ENCODE peak calls at places on chromosome 13, in five cellular contexts. F is NB4, G is uterus, B is upper lobe of left lung, J is GM12878. T is an unnamed sample.

GRCh38 chr13:111187879-111188643 is 73.0 kb downstream of the ARHGEF7 start:
- DNase-seq in F (peak), G (no peak), B (no peak), J (no peak), T (no peak)

GRCh38 chr13:46516624-46517318 is 36.2 kb upstream of the LRCH1 start:
- DNase-seq in F (no peak), G (no peak), B (no peak), J (no peak), T (no peak)

GRCh38 chr13:109657395-109657794 is 129.0 kb downstream of the IRS2 start:
- DNase-seq in F (no peak), G (no peak), B (no peak), J (no peak), T (no peak)

GRCh38 chr13:51721485-51721884 is 82.5 kb downstream of the DHRS12 start:
- DNase-seq in F (no peak), G (peak), B (no peak), J (peak), T (no peak)

GRCh38 chr13:60268203-60268555 is 104.5 kb upstream of the DIAPH3 start:
- DNase-seq in F (no peak), G (no peak), B (no peak), J (no peak), T (no peak)

GRCh38 chr13:38763446-38764381 is 76.8 kb downstream of the FREM2 start:
- DNase-seq in F (peak), G (no peak), B (peak), J (no peak), T (no peak)

GRCh38 chr13:110748271-110748670 is 34.8 kb downstream of the ING1 start:
- DNase-seq in F (no peak), G (no peak), B (no peak), J (no peak), T (no peak)

GRCh38 chr13:73767191-73767741 is 366.9 kb downstream of the KLF12 start:
- DNase-seq in F (no peak), G (no peak), B (no peak), J (no peak), T (no peak)

GRCh38 chr13:77136902-77137420 is 110.0 kb upstream of the FBXL3 start:
- DNase-seq in F (no peak), G (no peak), B (no peak), J (no peak), T (no peak)

GRCh38 chr13:58080806-58081205 is 449.3 kb downstream of the PCDH17 start:
- DNase-seq in F (no peak), G (no peak), B (no peak), J (no peak), T (no peak)

GRCh38 chr13:57641071-57641470 is 9.5 kb downstream of the PCDH17 start:
- DNase-seq in F (no peak), G (no peak), B (no peak), J (no peak), T (no peak)

GRCh38 chr13:105502193-105502592 is 1033.3 kb downstream of the EFNB2 start:
- DNase-seq in F (no peak), G (no peak), B (no peak), J (no peak), T (no peak)

GRCh38 chr13:108368240-108368898 is 98.9 kb downstream of the TNFSF13B start:
- DNase-seq in F (peak), G (no peak), B (no peak), J (no peak), T (no peak)

GRCh38 chr13:74325106-74325505 is 190.9 kb upstream of the KLF12 start:
- DNase-seq in F (no peak), G (no peak), B (no peak), J (no peak), T (no peak)

DNA sequence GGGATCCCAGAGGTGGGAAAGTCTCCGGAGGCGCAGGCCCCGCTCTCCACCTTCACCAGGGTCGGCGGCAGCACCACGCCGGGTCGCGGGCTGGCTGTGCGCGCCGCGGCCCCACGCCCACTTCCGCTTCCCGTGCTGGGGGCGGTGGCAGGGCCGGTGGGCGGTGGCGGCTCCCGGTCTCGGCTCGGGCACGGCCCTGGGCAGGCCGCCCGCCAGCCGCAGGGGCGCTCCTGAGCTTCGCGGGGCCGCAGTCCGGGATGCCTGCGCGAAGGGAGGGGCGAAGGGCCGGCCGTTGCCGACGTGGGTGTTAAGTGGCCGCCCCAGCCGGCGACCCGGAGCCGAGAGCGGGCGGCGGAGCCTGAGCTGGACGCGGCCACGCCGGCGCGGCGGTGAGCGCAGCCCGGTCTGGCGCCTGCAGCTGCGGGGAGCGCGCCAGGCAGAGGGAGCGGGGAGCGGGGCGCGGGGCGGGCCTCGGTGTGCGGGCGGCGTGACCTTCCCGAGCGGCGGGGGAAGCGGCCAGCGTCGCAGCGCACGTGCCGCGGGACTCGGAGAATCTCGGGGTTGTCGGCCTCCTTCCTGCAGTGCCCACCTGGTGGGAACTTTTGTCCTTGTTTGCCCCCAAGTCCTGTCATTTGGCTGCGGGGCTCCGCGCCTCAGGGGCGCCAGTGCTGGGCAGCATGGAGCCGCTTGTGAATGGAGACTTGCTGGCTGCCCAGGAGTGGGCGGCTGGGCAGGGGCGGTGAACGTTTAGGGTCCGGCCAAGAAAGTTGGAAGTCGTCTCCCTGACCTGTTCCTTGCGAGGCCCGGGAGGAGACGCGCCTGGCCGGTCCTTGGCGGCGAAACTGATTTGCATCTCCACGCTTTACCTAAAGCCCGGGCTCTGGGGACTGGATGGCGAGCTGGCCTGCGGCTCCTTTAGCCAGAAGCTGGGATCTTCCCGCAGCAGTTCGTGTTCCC is at the start of gene SLC25A15:
- DNase-seq in F (peak), G (peak), B (peak), J (no peak), T (no peak)
- TF ChIP-seq POLR2A in F (peak), G (no peak), B (peak), J (peak), T (no peak)

GRCh38 chr13:40119852-40120251 is 464.4 kb downstream of the COG6 start:
- DNase-seq in F (no peak), G (no peak), B (no peak), J (no peak), T (no peak)
- TF ChIP-seq POLR2A in F (no peak), G (no peak), B (no peak), J (no peak), T (no peak)

DNA sequence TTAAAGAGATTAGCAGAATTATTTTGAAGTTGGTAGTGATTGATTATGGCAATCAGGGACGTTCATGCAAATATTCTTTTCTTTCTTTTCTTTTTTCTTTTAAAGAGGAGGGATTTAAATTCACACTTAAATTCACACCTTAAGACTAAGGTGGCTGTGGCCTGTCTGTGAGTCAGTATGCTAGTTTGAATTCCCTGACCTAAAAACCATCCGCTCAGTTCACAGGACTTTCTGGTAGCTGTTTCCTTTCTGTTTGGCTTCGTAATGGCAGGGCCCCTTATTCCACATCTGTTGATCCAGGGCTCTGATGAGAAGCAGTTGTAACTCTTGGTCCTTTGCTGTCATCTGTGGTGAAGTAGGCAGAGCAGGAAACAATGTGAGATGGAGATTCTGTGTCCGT is 7.5 kb downstream of the TNFSF11 start:
- DNase-seq in F (no peak), G (no peak), B (no peak), J (no peak), T (no peak)
- TF ChIP-seq POLR2A in F (no peak), G (no peak), B (no peak), J (no peak), T (no peak)

GRCh38 chr13:49652691-49653305 is 24.5 kb downstream of the ARL11 start:
- DNase-seq in F (peak), G (no peak), B (no peak), J (no peak), T (no peak)
- TF ChIP-seq POLR2A in F (no peak), G (no peak), B (no peak), J (no peak), T (no peak)

DNA sequence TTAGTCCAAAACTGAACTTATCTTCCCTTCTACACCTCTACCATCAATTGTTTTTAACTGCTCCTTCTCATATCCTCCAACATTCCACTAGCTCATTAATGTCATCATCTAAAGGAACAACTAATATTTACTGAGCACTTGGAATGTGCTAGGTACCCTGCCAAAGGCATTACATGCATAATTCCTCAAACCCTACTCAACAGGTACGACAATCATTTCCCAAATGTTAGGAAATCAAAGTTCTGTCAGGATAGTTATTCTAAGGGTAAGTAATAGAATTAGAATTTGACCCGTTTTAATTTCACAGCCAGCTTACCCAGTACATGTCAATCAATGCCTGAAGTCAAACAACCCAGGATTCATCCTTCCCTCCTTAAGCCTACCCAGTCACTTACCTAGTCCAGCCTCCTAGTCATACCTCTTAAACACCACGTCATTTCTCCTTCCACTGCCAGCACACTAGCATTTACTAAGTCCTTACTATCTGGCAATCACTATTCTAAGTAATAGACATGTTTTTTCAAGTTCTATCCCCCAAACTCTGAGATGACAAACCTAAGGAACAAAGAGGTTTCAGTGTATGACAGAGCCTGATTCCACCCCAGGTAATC is 2.4 kb downstream of the LNX2 start:
- DNase-seq in F (no peak), G (no peak), B (peak), J (no peak), T (no peak)
- TF ChIP-seq POLR2A in F (no peak), G (no peak), B (peak), J (no peak), T (no peak)

GRCh38 chr13:106566682-106567420 is 1.1 kb downstream of the ARGLU1 start:
- DNase-seq in F (peak), G (peak), B (peak), J (no peak), T (peak)
- TF ChIP-seq POLR2A in F (peak), G (no peak), B (no peak), J (no peak), T (no peak)

DNA sequence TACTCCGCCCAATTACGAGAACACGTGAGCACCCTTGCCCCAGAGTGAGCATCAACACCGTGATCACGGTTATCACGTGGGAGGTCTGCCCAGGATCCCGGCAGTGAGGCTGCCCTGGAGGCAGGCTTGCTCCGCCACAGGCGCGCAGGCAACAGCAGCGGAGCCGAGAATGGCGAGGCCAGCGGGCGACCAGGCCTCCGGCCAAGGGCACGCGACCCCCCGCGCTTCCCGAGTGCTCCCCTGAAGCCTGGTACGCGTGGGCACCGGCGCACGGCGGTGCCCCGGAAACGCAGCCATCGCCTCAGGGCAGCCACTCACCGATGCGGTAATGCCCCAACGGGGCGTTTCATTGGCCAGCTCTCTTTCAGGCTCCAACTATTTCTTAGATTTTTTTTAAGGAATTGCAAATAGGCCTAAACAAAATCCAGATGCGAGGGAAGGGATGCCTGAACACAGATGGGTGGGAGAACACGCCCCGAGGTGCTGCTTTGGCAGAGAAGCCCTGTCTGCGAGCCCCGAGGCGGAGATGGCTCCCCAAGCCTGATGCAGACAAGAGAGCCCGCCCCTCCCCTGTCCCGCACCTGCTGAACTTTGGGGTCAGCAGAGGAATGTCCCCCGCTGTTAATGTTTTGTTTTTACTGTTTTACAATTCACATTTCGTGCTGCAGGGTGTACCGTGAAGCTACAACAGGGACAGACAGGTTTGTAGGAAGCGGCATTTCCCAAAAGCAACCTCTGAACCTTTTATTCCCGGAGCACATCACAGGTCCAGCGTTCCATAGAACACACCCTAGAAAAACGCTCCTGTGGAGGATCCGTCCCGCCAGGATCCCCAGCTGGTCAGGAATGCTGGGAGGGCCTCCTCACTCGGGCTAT is 132.7 kb downstream of the ZDHHC20 start:
- DNase-seq in F (no peak), G (peak), B (peak), J (no peak), T (no peak)
- TF ChIP-seq POLR2A in F (no peak), G (no peak), B (no peak), J (no peak), T (no peak)

T was measured in lower leg skin.